ENCODE peak calls at places on chromosomes 11 and 22, in six cellular contexts. One of them, this sample, is unnamed.

GRCh38 chr22:32564170-32565001 is 89.8 kb downstream of the FBXO7 start:
- DNase-seq in GM23338: no peak
- DNase-seq in mammary epithelial cell: no peak
- DNase-seq in cardiac muscle cell: peak; percentile 29
- DNase-seq in heart right ventricle: no peak
- DNase-seq in endodermal cell: no peak
- DNase-seq in this sample: no peak

GRCh38 chr22:49784630-49784971 is 43.1 kb downstream of the BRD1 start:
- DNase-seq in mammary epithelial cell: no peak
- DNase-seq in heart right ventricle: no peak
- DNase-seq in cardiac muscle cell: no peak
- DNase-seq in GM23338: no peak
- DNase-seq in endodermal cell: no peak
- DNase-seq in this sample: no peak

GRCh38 chr11:59206635-59207034 is 6.1 kb downstream of the MPEG1 start:
- DNase-seq in cardiac muscle cell: peak; percentile 50
- DNase-seq in GM23338: peak; percentile 73
- DNase-seq in heart right ventricle: peak; percentile 34
- DNase-seq in endodermal cell: peak; percentile 88
- DNase-seq in mammary epithelial cell: peak; percentile 21
- DNase-seq in this sample: peak; percentile 50

GRCh38 chr11:65931773-65932557 is 12.7 kb downstream of the DRAP1 start:
- DNase-seq in GM23338: peak; percentile 62
- DNase-seq in endodermal cell: no peak
- DNase-seq in heart right ventricle: no peak
- DNase-seq in mammary epithelial cell: no peak
- DNase-seq in cardiac muscle cell: no peak
- DNase-seq in this sample: no peak

GRCh38 chr11:69495441-69496201 is 14.2 kb downstream of the LINC01488 start:
- DNase-seq in GM23338: no peak
- DNase-seq in mammary epithelial cell: no peak
- DNase-seq in endodermal cell: no peak
- DNase-seq in cardiac muscle cell: no peak
- DNase-seq in heart right ventricle: no peak
- DNase-seq in this sample: no peak

GRCh38 chr11:76653674-76654309 is 16.8 kb downstream of the LRRC32 start:
- DNase-seq in GM23338: no peak
- DNase-seq in heart right ventricle: peak; percentile 57
- DNase-seq in endodermal cell: peak; percentile 32
- DNase-seq in cardiac muscle cell: peak; percentile 98
- DNase-seq in mammary epithelial cell: no peak
- DNase-seq in this sample: no peak

GRCh38 chr11:65429069-65429681 is 6.6 kb downstream of the NEAT1 start:
- DNase-seq in mammary epithelial cell: peak; percentile 79
- DNase-seq in endodermal cell: no peak
- DNase-seq in GM23338: peak; percentile 35
- DNase-seq in cardiac muscle cell: peak; percentile 79
- DNase-seq in heart right ventricle: no peak
- DNase-seq in this sample: no peak

GRCh38 chr11:95157824-95158223 is 68.2 kb downstream of the ENDOD1 start:
- DNase-seq in mammary epithelial cell: no peak
- DNase-seq in cardiac muscle cell: no peak
- DNase-seq in heart right ventricle: no peak
- DNase-seq in GM23338: no peak
- DNase-seq in endodermal cell: no peak
- DNase-seq in this sample: no peak

GRCh38 chr22:44707752-44708151 is 5.7 kb downstream of the PRR5 start:
- DNase-seq in cardiac muscle cell: no peak
- DNase-seq in GM23338: no peak
- DNase-seq in heart right ventricle: no peak
- DNase-seq in endodermal cell: no peak
- DNase-seq in mammary epithelial cell: peak; percentile 56
- DNase-seq in this sample: no peak

GRCh38 chr22:19504900-19505734 is 19.1 kb downstream of the CLDN5 start:
- DNase-seq in heart right ventricle: no peak
- DNase-seq in mammary epithelial cell: no peak
- DNase-seq in GM23338: no peak
- DNase-seq in cardiac muscle cell: no peak
- DNase-seq in endodermal cell: no peak
- DNase-seq in this sample: no peak

GRCh38 chr11:22225190-22225589 is 32.3 kb downstream of the ANO5 start:
- DNase-seq in GM23338: no peak
- DNase-seq in endodermal cell: no peak
- DNase-seq in mammary epithelial cell: no peak
- DNase-seq in heart right ventricle: no peak
- DNase-seq in cardiac muscle cell: no peak
- DNase-seq in this sample: no peak

GRCh38 chr22:41181349-41182241 is 23.5 kb upstream of the L3MBTL2 start:
- DNase-seq in GM23338: peak; percentile 67
- DNase-seq in mammary epithelial cell: peak; percentile 59
- DNase-seq in cardiac muscle cell: peak; percentile 68
- DNase-seq in endodermal cell: no peak
- DNase-seq in heart right ventricle: no peak
- DNase-seq in this sample: peak; percentile 25

GRCh38 chr11:59069082-59069481 is 17.0 kb upstream of the GLYATL1B start:
- DNase-seq in endodermal cell: no peak
- DNase-seq in GM23338: no peak
- DNase-seq in heart right ventricle: no peak
- DNase-seq in mammary epithelial cell: peak; percentile 18
- DNase-seq in cardiac muscle cell: no peak
- DNase-seq in this sample: no peak

GRCh38 chr11:31069447-31070205 is 299.9 kb downstream of the DCDC1 start:
- DNase-seq in endodermal cell: no peak
- DNase-seq in GM23338: no peak
- DNase-seq in mammary epithelial cell: no peak
- DNase-seq in heart right ventricle: no peak
- DNase-seq in cardiac muscle cell: no peak
- DNase-seq in this sample: no peak

GRCh38 chr11:109858152-109858551 is 235.0 kb upstream of the ZC3H12C start:
- DNase-seq in endodermal cell: no peak
- DNase-seq in heart right ventricle: no peak
- DNase-seq in mammary epithelial cell: no peak
- DNase-seq in GM23338: no peak
- DNase-seq in cardiac muscle cell: no peak
- DNase-seq in this sample: no peak

GRCh38 chr11:90349741-90350140 is 126.9 kb upstream of the CHORDC1 start:
- DNase-seq in cardiac muscle cell: no peak
- DNase-seq in heart right ventricle: no peak
- DNase-seq in mammary epithelial cell: no peak
- DNase-seq in GM23338: no peak
- DNase-seq in endodermal cell: no peak
- DNase-seq in this sample: no peak
- TF ChIP-seq CTCF in cardiac muscle cell: no peak
- TF ChIP-seq CTCF in heart right ventricle: no peak
- TF ChIP-seq CTCF in mammary epithelial cell: no peak
- TF ChIP-seq CTCF in GM23338: no peak
- TF ChIP-seq CTCF in endodermal cell: no peak
- TF ChIP-seq CTCF in this sample: no peak

GRCh38 chr11:120717042-120717441 is 205.5 kb downstream of the GRIK4 start:
- DNase-seq in endodermal cell: no peak
- DNase-seq in GM23338: no peak
- DNase-seq in cardiac muscle cell: no peak
- DNase-seq in heart right ventricle: no peak
- DNase-seq in mammary epithelial cell: no peak
- DNase-seq in this sample: no peak

GRCh38 chr11:120718171-120718570 is 206.6 kb downstream of the GRIK4 start:
- DNase-seq in heart right ventricle: no peak
- DNase-seq in cardiac muscle cell: no peak
- DNase-seq in mammary epithelial cell: no peak
- DNase-seq in endodermal cell: no peak
- DNase-seq in GM23338: no peak
- DNase-seq in this sample: no peak

GRCh38 chr11:120717623-120718022 is 206.1 kb downstream of the GRIK4 start:
- DNase-seq in GM23338: no peak
- DNase-seq in cardiac muscle cell: no peak
- DNase-seq in mammary epithelial cell: no peak
- DNase-seq in heart right ventricle: no peak
- DNase-seq in endodermal cell: no peak
- DNase-seq in this sample: no peak

GRCh38 chr11:120720760-120721159 is 209.2 kb downstream of the GRIK4 start:
- DNase-seq in mammary epithelial cell: no peak
- DNase-seq in GM23338: no peak
- DNase-seq in cardiac muscle cell: no peak
- DNase-seq in endodermal cell: no peak
- DNase-seq in heart right ventricle: no peak
- DNase-seq in this sample: no peak

GRCh38 chr11:120719348-120719747 is 207.8 kb downstream of the GRIK4 start:
- DNase-seq in heart right ventricle: no peak
- DNase-seq in GM23338: no peak
- DNase-seq in cardiac muscle cell: peak; percentile 8
- DNase-seq in endodermal cell: peak; percentile 39
- DNase-seq in mammary epithelial cell: peak; percentile 8
- DNase-seq in this sample: no peak
- TF ChIP-seq CTCF in heart right ventricle: no peak
- TF ChIP-seq CTCF in GM23338: no peak
- TF ChIP-seq CTCF in cardiac muscle cell: no peak
- TF ChIP-seq CTCF in endodermal cell: no peak
- TF ChIP-seq CTCF in mammary epithelial cell: no peak
- TF ChIP-seq CTCF in this sample: no peak

GRCh38 chr22:36982136-36982535 is 37.1 kb downstream of the TST start:
- DNase-seq in mammary epithelial cell: no peak
- DNase-seq in cardiac muscle cell: no peak
- DNase-seq in GM23338: no peak
- DNase-seq in heart right ventricle: no peak
- DNase-seq in endodermal cell: no peak
- DNase-seq in this sample: no peak

GRCh38 chr22:36988075-36988474 is 31.2 kb downstream of the TST start:
- DNase-seq in mammary epithelial cell: no peak
- DNase-seq in cardiac muscle cell: no peak
- DNase-seq in GM23338: no peak
- DNase-seq in heart right ventricle: no peak
- DNase-seq in endodermal cell: no peak
- DNase-seq in this sample: no peak

GRCh38 chr22:36985490-36985889 is 33.8 kb downstream of the TST start:
- DNase-seq in GM23338: no peak
- DNase-seq in heart right ventricle: no peak
- DNase-seq in cardiac muscle cell: no peak
- DNase-seq in endodermal cell: no peak
- DNase-seq in mammary epithelial cell: no peak
- DNase-seq in this sample: no peak

GRCh38 chr22:36991220-36991619 is 28.0 kb downstream of the TST start:
- DNase-seq in heart right ventricle: no peak
- DNase-seq in GM23338: peak; percentile 27
- DNase-seq in mammary epithelial cell: no peak
- DNase-seq in endodermal cell: peak; percentile 67
- DNase-seq in cardiac muscle cell: no peak
- DNase-seq in this sample: no peak

DNA sequence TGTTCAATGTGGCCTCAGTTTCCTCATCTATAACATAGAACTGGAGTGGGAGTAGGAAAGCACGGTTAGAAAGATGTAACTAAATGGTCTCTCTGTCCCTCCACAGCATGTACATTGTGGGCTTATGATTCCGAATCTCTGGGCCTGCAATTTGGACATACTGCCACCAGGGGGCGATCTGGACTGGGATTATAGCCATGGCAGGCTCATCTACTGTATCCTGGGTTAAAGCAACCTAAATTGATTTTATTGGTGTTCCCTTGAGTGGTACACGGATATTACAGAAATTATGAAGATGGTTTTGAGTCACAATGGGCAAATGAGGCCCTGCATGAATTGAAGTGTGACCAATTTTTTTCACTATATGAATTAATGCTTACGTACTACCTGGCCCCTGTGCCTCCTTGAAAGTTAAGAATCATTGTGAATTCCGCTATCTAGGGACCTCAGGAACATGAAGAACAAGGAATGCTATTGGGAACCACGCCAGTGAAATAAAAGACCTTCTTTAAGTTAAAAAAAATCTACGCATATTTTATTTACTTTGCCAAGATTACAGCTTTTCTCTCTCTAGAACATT is 32.9 kb downstream of the TST start:
- DNase-seq in mammary epithelial cell: no peak
- DNase-seq in cardiac muscle cell: no peak
- DNase-seq in heart right ventricle: no peak
- DNase-seq in endodermal cell: peak; percentile 85
- DNase-seq in GM23338: peak; percentile 63
- DNase-seq in this sample: peak; percentile 42
- TF ChIP-seq CTCF in mammary epithelial cell: peak; percentile 69
- TF ChIP-seq CTCF in cardiac muscle cell: peak; percentile 57
- TF ChIP-seq CTCF in heart right ventricle: peak; percentile 33
- TF ChIP-seq CTCF in endodermal cell: peak; percentile 94
- TF ChIP-seq CTCF in GM23338: peak; percentile 85
- TF ChIP-seq CTCF in this sample: peak; percentile 76

GRCh38 chr11:88329563-88330250 is 7.8 kb downstream of the CTSC start:
- DNase-seq in heart right ventricle: no peak
- DNase-seq in mammary epithelial cell: peak; percentile 37
- DNase-seq in endodermal cell: no peak
- DNase-seq in GM23338: no peak
- DNase-seq in cardiac muscle cell: no peak
- DNase-seq in this sample: no peak
- TF ChIP-seq CTCF in heart right ventricle: no peak
- TF ChIP-seq CTCF in mammary epithelial cell: no peak
- TF ChIP-seq CTCF in endodermal cell: no peak
- TF ChIP-seq CTCF in GM23338: no peak
- TF ChIP-seq CTCF in cardiac muscle cell: no peak
- TF ChIP-seq CTCF in this sample: no peak

GRCh38 chr11:58070585-58070984 is 39.8 kb downstream of the OR6Q1 start:
- DNase-seq in heart right ventricle: no peak
- DNase-seq in mammary epithelial cell: no peak
- DNase-seq in cardiac muscle cell: no peak
- DNase-seq in GM23338: no peak
- DNase-seq in endodermal cell: no peak
- DNase-seq in this sample: no peak

GRCh38 chr11:58067685-58068084 is 36.9 kb downstream of the OR6Q1 start:
- DNase-seq in mammary epithelial cell: no peak
- DNase-seq in endodermal cell: no peak
- DNase-seq in heart right ventricle: no peak
- DNase-seq in GM23338: no peak
- DNase-seq in cardiac muscle cell: no peak
- DNase-seq in this sample: no peak

DNA sequence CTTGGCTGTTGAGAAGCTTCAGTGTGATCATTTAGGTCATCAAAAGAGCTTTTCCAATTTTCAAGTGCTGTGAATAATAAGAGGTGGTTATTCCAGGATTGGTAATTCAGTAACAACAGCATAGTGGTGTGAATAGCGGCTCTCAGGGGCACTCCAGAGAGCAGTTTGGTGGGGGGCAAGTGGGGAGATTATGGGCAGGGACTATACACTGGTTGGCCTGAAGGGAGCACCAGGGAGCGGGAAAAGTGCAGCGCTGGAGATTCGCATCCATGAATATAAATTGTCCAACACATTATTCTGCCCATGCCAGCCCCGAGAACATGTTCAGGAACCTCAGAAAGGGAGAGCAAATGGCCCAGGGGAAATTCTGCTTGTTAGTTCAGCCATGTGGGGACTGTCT is 37.9 kb downstream of the OR6Q1 start:
- DNase-seq in mammary epithelial cell: no peak
- DNase-seq in GM23338: peak; percentile 43
- DNase-seq in cardiac muscle cell: no peak
- DNase-seq in endodermal cell: no peak
- DNase-seq in heart right ventricle: no peak
- DNase-seq in this sample: no peak
- TF ChIP-seq CTCF in mammary epithelial cell: no peak
- TF ChIP-seq CTCF in GM23338: peak; percentile 34
- TF ChIP-seq CTCF in cardiac muscle cell: no peak
- TF ChIP-seq CTCF in endodermal cell: peak; percentile 56
- TF ChIP-seq CTCF in heart right ventricle: no peak
- TF ChIP-seq CTCF in this sample: no peak

GRCh38 chr22:39309364-39309861 is 10.0 kb downstream of the RPL3 start:
- DNase-seq in cardiac muscle cell: no peak
- DNase-seq in mammary epithelial cell: peak; percentile 81
- DNase-seq in endodermal cell: peak; percentile 86
- DNase-seq in GM23338: peak; percentile 89
- DNase-seq in heart right ventricle: no peak
- DNase-seq in this sample: peak; percentile 57
- TF ChIP-seq CTCF in cardiac muscle cell: peak; percentile 27
- TF ChIP-seq CTCF in mammary epithelial cell: peak; percentile 71
- TF ChIP-seq CTCF in endodermal cell: peak; percentile 49
- TF ChIP-seq CTCF in GM23338: peak; percentile 59
- TF ChIP-seq CTCF in heart right ventricle: no peak
- TF ChIP-seq CTCF in this sample: peak; percentile 65

This sample was measured in Calu3.